ENCODE peak calls at places on chromosome 16, in seven cellular contexts. N is mesendoderm, F is neuronal stem cell, L is H1, R is mesenchymal stem cell, D is H9, T is trophoblast cell. Y is an unnamed sample.
A peak's percentile ranks its signal among the peaks of the same experiment; 100 is the strongest.

GRCh38 chr16:89043636-89044393 is 49.8 kb upstream of the ACSF3 start:
- DNase-seq in F (no peak), D (no peak), T (no peak), L (no peak), N (no peak), R (no peak), Y (no peak)

GRCh38 chr16:89320717-89321501 is 103.4 kb downstream of the ZNF778 start:
- DNase-seq in N (peak; percentile 67), R (peak; percentile 62), T (peak; percentile 35), L (no peak), D (peak; percentile 75), F (no peak), Y (peak; percentile 61)

GRCh38 chr16:50553182-50553710 is 5.0 kb downstream of the NKD1 start:
- DNase-seq in L (no peak), R (no peak), F (no peak), T (no peak), D (no peak), N (no peak), Y (no peak)

GRCh38 chr16:81261049-81261648 is 22.7 kb downstream of the BCO1 start:
- DNase-seq in F (no peak), N (peak; percentile 45), T (no peak), L (no peak), R (no peak), D (peak; percentile 45), Y (no peak)

GRCh38 chr16:57938936-57939871 is 31.7 kb downstream of the CNGB1 start:
- DNase-seq in N (peak; percentile 31), R (no peak), D (no peak), L (no peak), T (no peak), F (no peak), Y (peak; percentile 20)

GRCh38 chr16:50263940-50264929 is 2.1 kb upstream of the ADCY7 start:
- DNase-seq in L (no peak), N (no peak), F (no peak), T (no peak), D (no peak), R (no peak), Y (peak; percentile 65)

GRCh38 chr16:87115646-87116045 is 201.5 kb downstream of the C16orf95 start:
- DNase-seq in T (no peak), D (no peak), L (no peak), F (no peak), R (no peak), N (no peak), Y (no peak)

GRCh38 chr16:71426069-71426879 is 15.6 kb downstream of the TLE7 start:
- DNase-seq in R (peak; percentile 86), F (peak; percentile 90), D (peak; percentile 95), N (peak; percentile 100), T (peak; percentile 61), L (peak; percentile 94), Y (peak; percentile 90)

GRCh38 chr16:54594646-54595381 is 308.2 kb upstream of the IRX3 start:
- DNase-seq in L (no peak), F (no peak), T (no peak), D (no peak), R (no peak), N (no peak), Y (no peak)

GRCh38 chr16:1094124-1094479 is 1.9 kb downstream of the C1QTNF8 start:
- DNase-seq in N (no peak), D (no peak), R (no peak), T (no peak), F (no peak), L (no peak), Y (no peak)

GRCh38 chr16:20004931-20005330 is 68.8 kb downstream of the GPR139 start:
- DNase-seq in T (no peak), F (no peak), N (peak; percentile 54), R (no peak), D (peak; percentile 50), L (peak; percentile 36), Y (no peak)

GRCh38 chr16:4360538-4361021 is 9.5 kb upstream of the PAM16 start:
- DNase-seq in T (no peak), D (peak; percentile 68), R (peak; percentile 59), L (no peak), N (peak; percentile 74), F (no peak), Y (no peak)

GRCh38 chr16:27723711-27724490 is 174.0 kb downstream of the KATNIP start:
- DNase-seq in F (no peak), D (no peak), R (no peak), L (no peak), T (no peak), N (no peak), Y (no peak)

GRCh38 chr16:75351183-75351582 is 82.1 kb downstream of the CFDP1 start:
- DNase-seq in L (no peak), D (no peak), R (peak; percentile 84), N (no peak), F (no peak), T (no peak), Y (peak; percentile 80)

GRCh38 chr16:11372073-11372923 is 27.0 kb downstream of the RMI2 start:
- DNase-seq in D (no peak), N (no peak), T (no peak), L (no peak), F (no peak), R (no peak), Y (no peak)

GRCh38 chr16:9703731-9704130 is 478.5 kb downstream of the GRIN2A start:
- DNase-seq in N (no peak), L (no peak), F (no peak), R (no peak), D (no peak), T (no peak), Y (no peak)

GRCh38 chr16:86554917-86555762 is at the start of gene MTHFSD:
- DNase-seq in F (peak; percentile 91), N (peak; percentile 95), T (peak; percentile 87), D (peak; percentile 92), L (no peak), R (peak; percentile 92), Y (peak; percentile 91)

GRCh38 chr16:15754821-15755534 is 101.8 kb downstream of the MYH11 start:
- DNase-seq in T (no peak), N (no peak), R (no peak), L (no peak), D (no peak), F (no peak), Y (no peak)

GRCh38 chr16:27690604-27691003 is 140.7 kb downstream of the KATNIP start:
- DNase-seq in N (peak; percentile 37), T (no peak), F (no peak), L (no peak), D (peak; percentile 52), R (peak; percentile 17), Y (peak; percentile 5)

GRCh38 chr16:21646091-21646490 is 6.3 kb downstream of the IGSF6 start:
- DNase-seq in N (no peak), R (peak; percentile 35), D (no peak), L (no peak), T (no peak), F (no peak), Y (no peak)

GRCh38 chr16:58638148-58639036 is 8.8 kb upstream of the CNOT1 start:
- DNase-seq in R (peak; percentile 80), L (peak; percentile 19), T (peak; percentile 87), F (no peak), D (peak; percentile 72), N (peak; percentile 84), Y (peak; percentile 91)

GRCh38 chr16:67885545-67885944 is 860 bp downstream of the NRN1L start:
- DNase-seq in L (no peak), F (no peak), D (no peak), T (no peak), R (no peak), N (peak; percentile 56), Y (no peak)

GRCh38 chr16:67886387-67886786 is 1.7 kb downstream of the NRN1L start:
- DNase-seq in R (no peak), L (no peak), N (peak; percentile 57), F (no peak), T (no peak), D (no peak), Y (no peak)

GRCh38 chr16:67884684-67885083 is at the start of gene NRN1L:
- DNase-seq in N (peak; percentile 95), L (peak; percentile 77), F (peak; percentile 75), D (peak; percentile 96), T (peak; percentile 46), R (peak; percentile 86), Y (peak; percentile 89)

GRCh38 chr16:67885976-67886375 is 1.3 kb downstream of the NRN1L start:
- DNase-seq in N (no peak), T (no peak), L (no peak), D (no peak), R (no peak), F (no peak), Y (no peak)

GRCh38 chr16:67888311-67888710 is 3.6 kb downstream of the NRN1L start:
- DNase-seq in N (no peak), F (no peak), D (no peak), T (no peak), L (no peak), R (no peak), Y (no peak)
- H3K23ac ChIP-seq in N (no peak overlapping the region), F (no peak overlapping the region), D (no peak overlapping the region), T (no peak overlapping the region), L (no peak overlapping the region), R (no peak overlapping the region), Y (no peak overlapping the region)

DNA sequence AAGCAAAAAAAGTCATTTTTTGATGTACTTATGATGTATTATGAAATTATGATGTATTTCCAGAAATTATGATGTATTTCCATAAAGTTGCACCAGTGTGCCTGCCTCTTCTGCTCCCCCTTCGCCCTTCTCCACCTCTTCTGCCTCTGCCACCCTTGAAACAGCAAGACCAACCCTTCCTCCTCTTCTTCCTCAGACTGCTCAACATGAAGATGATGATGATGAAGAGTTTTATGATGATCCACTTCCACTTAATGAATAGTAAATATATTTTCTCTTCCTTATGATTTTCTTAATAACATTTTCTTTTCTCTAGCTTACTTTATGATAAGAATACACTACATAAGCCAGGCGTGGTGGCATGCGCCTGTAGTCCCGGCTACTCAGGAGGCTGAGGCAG is 7.4 kb upstream of the ZNF785 start:
- DNase-seq in N (no peak), D (no peak), R (no peak), F (no peak), T (no peak), L (no peak), Y (no peak)
- H3K23ac ChIP-seq in N (no peak overlapping the region), D (no peak overlapping the region), R (no peak overlapping the region), F (no peak overlapping the region), T (no peak overlapping the region), L (no peak overlapping the region), Y (no peak overlapping the region)

DNA sequence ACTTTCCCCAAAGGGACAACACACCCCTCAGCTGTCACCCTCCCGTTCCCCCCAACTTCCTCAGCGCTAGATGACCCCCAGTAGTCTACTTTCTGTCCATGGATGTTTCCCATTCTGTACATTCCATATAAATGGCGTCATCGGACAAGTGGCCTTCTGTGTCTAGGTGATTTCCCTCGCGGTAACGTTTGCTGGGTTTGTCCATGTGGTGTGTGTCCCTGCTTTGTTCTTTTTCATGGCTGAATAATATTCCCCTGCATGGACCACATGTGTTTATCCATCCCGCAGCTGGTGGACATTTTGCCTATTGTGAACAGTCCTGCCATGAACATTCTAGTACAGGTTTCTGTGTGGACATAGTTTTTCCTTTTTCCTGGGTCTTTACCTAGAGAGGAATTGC is 7.3 kb upstream of the TEDC2 start:
- DNase-seq in R (no peak), D (no peak), F (no peak), T (peak; percentile 37), L (no peak), N (no peak), Y (no peak)
- H3K23ac ChIP-seq in R (no peak overlapping the region), D (no peak overlapping the region), F (no peak overlapping the region), T (no peak overlapping the region), L (no peak overlapping the region), N (no peak overlapping the region), Y (no peak overlapping the region)

GRCh38 chr16:63187638-63188037 is 1151.4 kb upstream of the CDH8 start:
- DNase-seq in R (no peak), L (no peak), T (no peak), N (peak; percentile 5), F (no peak), D (no peak), Y (no peak)

GRCh38 chr16:63188076-63188771 is 1152.0 kb upstream of the CDH8 start:
- DNase-seq in D (no peak), R (no peak), N (no peak), L (no peak), F (no peak), T (no peak), Y (no peak)

GRCh38 chr16:63192969-63193368 is 1156.7 kb upstream of the CDH8 start:
- DNase-seq in R (no peak), L (no peak), D (no peak), T (no peak), N (no peak), F (no peak), Y (no peak)
- H3K23ac ChIP-seq in R (no peak overlapping the region), L (no peak overlapping the region), D (no peak overlapping the region), T (no peak overlapping the region), N (no peak overlapping the region), F (no peak overlapping the region), Y (no peak overlapping the region)

Y was measured in IMR-90.